ENCODE peak calls at places on chromosome 9, in seven cellular contexts. S is breast epithelium, U is endothelial cell, G is type B pancreatic cell, P is cardiac fibroblast, O is AG10803, D is GM20000. T is an unnamed sample.

GRCh38 chr9:122109035-122109813 is 16.1 kb upstream of the TTLL11 start:
- DNase-seq in O (no peak), S (no peak), G (no peak), P (no peak), D (no peak), U (no peak), T (no peak)

GRCh38 chr9:20512106-20512505 is 110.2 kb downstream of the MLLT3 start:
- DNase-seq in G (no peak), P (peak), D (no peak), U (no peak), O (peak), S (no peak), T (no peak)

GRCh38 chr9:36322462-36322861 is 64.2 kb upstream of the GNE start:
- DNase-seq in D (no peak), G (no peak), S (no peak), O (no peak), P (no peak), U (no peak), T (no peak)

GRCh38 chr9:8456327-8456726 is 656.7 kb upstream of the DMAC1 start:
- DNase-seq in G (no peak), O (peak), S (no peak), U (no peak), P (peak), D (no peak), T (no peak)

GRCh38 chr9:120336021-120336752 is 243.8 kb downstream of the CDK5RAP2 start:
- DNase-seq in U (no peak), P (no peak), D (no peak), O (no peak), G (no peak), S (no peak), T (no peak)

GRCh38 chr9:37999501-38000189 is 69.4 kb downstream of the SHB start:
- DNase-seq in G (no peak), S (no peak), P (no peak), D (no peak), U (no peak), O (no peak), T (no peak)

GRCh38 chr9:138100711-138101349 is 223.2 kb downstream of the CACNA1B start:
- DNase-seq in G (peak), O (no peak), S (no peak), P (no peak), D (peak), U (peak), T (no peak)

GRCh38 chr9:75001719-75002421 is 26.2 kb downstream of the CARNMT1 start:
- DNase-seq in S (no peak), D (peak), O (peak), P (peak), U (peak), G (no peak), T (peak)

GRCh38 chr9:8552732-8553131 is 753.2 kb upstream of the DMAC1 start:
- DNase-seq in D (no peak), P (no peak), G (no peak), S (no peak), U (no peak), O (no peak), T (no peak)

GRCh38 chr9:123702477-123702876 is 227.4 kb downstream of the DENND1A start:
- DNase-seq in G (no peak), U (no peak), P (no peak), D (no peak), S (no peak), O (no peak), T (no peak)

GRCh38 chr9:4111233-4112000 is 188.5 kb downstream of the GLIS3 start:
- DNase-seq in G (no peak), U (no peak), D (no peak), S (no peak), O (peak), P (peak), T (no peak)

GRCh38 chr9:79221084-79221483 is 350.7 kb upstream of the TLE4 start:
- DNase-seq in U (no peak), S (no peak), O (peak), P (peak), G (no peak), D (no peak), T (no peak)

GRCh38 chr9:8856686-8857329 is 1057.2 kb upstream of the DMAC1 start:
- DNase-seq in U (no peak), D (peak), S (no peak), G (no peak), P (no peak), O (no peak), T (no peak)

GRCh38 chr9:130034570-130034969 is 8.4 kb downstream of the FNBP1 start:
- DNase-seq in G (no peak), P (peak), S (no peak), U (no peak), O (peak), D (no peak), T (no peak)

GRCh38 chr9:127493592-127494303 is 42.4 kb downstream of the LRSAM1 start:
- DNase-seq in S (no peak), U (no peak), O (no peak), P (no peak), G (no peak), D (no peak), T (no peak)

DNA sequence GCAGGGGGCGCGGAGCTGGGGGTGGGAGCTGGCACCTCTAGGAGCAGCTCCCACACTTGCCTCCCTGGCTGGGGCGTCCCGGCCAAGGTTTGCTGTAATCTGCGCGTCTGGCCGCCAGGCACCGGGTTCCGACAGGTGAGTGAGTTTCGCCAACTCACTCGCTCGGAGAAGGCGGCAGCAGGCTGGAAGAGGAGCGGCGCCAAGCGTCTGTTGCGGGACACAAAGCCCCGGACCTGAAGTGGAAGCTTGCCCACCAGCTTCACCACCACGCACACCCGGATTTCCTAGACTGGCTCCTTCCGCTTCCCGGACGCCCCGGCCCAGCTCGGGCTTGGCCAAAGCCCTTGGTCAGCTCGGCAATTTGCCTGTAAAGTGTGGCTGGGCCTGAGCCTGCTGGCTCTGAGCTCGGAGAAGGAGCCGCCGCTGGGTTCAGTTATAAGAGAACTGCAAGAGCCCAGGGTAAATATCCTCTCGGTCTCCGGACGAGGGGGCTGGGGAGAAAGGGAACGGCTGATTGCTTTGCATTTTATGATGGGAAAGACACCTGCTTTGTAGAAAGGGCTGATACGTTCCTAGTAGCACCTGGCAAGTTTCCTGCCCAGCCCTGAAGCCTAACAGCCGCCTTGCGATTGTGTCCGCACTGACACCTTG is 461 bp upstream of the GNA14 start:
- DNase-seq in S (peak), G (no peak), O (no peak), P (peak), U (peak), D (no peak), T (no peak)
- TF ChIP-seq CTCF in S (no peak), G (no peak), O (no peak), P (no peak), U (no peak), D (no peak), T (no peak)

GRCh38 chr9:88322906-88323566 is 65.2 kb upstream of the SPIN1 start:
- DNase-seq in S (no peak), O (peak), P (peak), U (no peak), G (no peak), D (no peak), T (no peak)
- TF ChIP-seq CTCF in S (no peak), O (no peak), P (no peak), U (no peak), G (no peak), D (no peak), T (no peak)

GRCh38 chr9:133440884-133441283 is 18.7 kb downstream of the ADAMTS13 start:
- DNase-seq in G (no peak), S (no peak), P (no peak), U (no peak), O (no peak), D (peak), T (peak)

GRCh38 chr9:133439337-133439736 is 17.2 kb downstream of the ADAMTS13 start:
- DNase-seq in O (no peak), U (no peak), D (no peak), P (no peak), S (no peak), G (no peak), T (no peak)

GRCh38 chr9:133441571-133441970 is 18.2 kb upstream of the CACFD1 start:
- DNase-seq in U (no peak), D (no peak), S (no peak), O (no peak), G (no peak), P (no peak), T (no peak)

GRCh38 chr9:133436706-133437105 is 14.5 kb downstream of the ADAMTS13 start:
- DNase-seq in S (no peak), O (no peak), G (no peak), P (no peak), D (no peak), U (no peak), T (no peak)

GRCh38 chr9:133437753-133438531 is 15.8 kb downstream of the ADAMTS13 start:
- DNase-seq in G (no peak), U (no peak), P (no peak), D (no peak), S (no peak), O (no peak), T (peak)
- TF ChIP-seq CTCF in G (no peak), U (no peak), P (peak), D (peak), S (no peak), O (no peak), T (peak)

GRCh38 chr9:89892053-89892419 is 287.2 kb downstream of the GADD45G start:
- DNase-seq in U (no peak), P (no peak), S (no peak), O (no peak), G (no peak), D (no peak), T (no peak)

GRCh38 chr9:89892920-89893319 is 288.1 kb downstream of the GADD45G start:
- DNase-seq in P (no peak), S (no peak), O (no peak), U (no peak), D (no peak), G (no peak), T (no peak)

GRCh38 chr9:89893886-89894285 is 289.1 kb downstream of the GADD45G start:
- DNase-seq in O (no peak), D (no peak), S (no peak), G (no peak), U (no peak), P (no peak), T (no peak)

GRCh38 chr9:89899476-89900047 is 294.8 kb downstream of the GADD45G start:
- DNase-seq in O (no peak), U (no peak), D (no peak), P (no peak), S (no peak), G (no peak), T (no peak)

DNA sequence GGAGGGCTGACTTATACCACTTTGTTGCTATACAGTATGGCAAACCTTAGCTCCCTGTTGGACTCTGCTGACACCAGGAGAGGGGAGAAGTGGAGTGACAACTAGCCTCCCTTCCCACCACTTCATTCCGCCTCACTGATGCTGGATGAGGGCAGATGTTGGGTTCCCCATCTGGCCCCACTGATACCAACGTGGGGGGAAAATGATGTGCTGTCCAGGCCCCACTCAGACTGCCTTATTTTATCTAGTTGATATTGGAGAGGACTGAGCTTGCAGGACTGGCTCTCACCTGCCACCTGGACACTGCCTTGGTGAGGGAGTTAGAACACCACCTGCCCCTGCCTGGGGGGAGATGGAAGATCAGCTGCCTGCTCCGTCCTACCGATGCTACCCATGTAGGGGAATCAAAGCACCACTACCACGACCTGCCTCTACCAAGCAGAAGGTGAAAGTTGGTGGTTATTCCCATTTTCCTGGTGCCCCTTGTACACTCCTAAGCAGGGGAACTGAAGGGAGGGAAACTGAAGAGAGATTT is 292.1 kb downstream of the GADD45G start:
- DNase-seq in P (no peak), G (no peak), O (no peak), S (no peak), U (no peak), D (no peak), T (no peak)
- TF ChIP-seq CTCF in P (no peak), G (no peak), O (no peak), S (no peak), U (no peak), D (no peak), T (no peak)

DNA sequence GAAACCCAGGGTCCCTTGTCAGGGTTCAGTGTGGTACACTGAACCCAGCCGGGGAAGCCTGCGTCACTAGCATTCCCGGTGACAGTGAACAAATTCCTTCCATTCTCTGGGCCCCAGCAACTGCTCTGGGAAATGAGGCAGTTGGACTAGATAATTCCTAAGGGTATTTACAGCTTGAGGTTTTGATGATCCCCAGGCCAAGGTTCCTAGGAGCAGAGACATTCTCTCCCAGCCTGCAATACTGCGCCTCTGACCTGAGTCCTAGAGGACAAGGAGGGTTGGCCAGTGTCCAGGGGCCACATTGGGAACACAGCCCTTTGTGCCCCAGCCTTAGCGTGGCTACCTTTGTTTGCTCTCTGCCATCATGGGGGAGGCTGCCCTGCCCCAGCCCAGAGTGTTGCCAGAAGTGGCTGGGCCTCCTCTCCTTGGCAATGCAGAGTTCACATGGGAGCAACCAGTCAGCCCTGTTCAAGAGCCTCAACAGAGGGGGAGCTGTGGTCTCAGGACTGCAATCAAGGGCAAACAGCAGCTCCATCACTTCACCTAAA is 178.2 kb downstream of the SEC61B start:
- DNase-seq in U (no peak), O (peak), D (no peak), G (no peak), S (no peak), P (peak), T (no peak)
- TF ChIP-seq CTCF in U (no peak), O (no peak), D (no peak), G (no peak), S (no peak), P (no peak), T (no peak)

GRCh38 chr9:88773627-88774244 is 217.5 kb upstream of the S1PR3 start:
- DNase-seq in O (no peak), S (no peak), P (peak), G (no peak), U (no peak), D (no peak), T (no peak)
- TF ChIP-seq CTCF in O (peak), S (no peak), P (peak), G (peak), U (no peak), D (no peak), T (no peak)

GRCh38 chr9:32412440-32412839 is 28.0 kb downstream of the ACO1 start:
- DNase-seq in S (no peak), O (no peak), U (no peak), D (no peak), G (no peak), P (no peak), T (no peak)
- TF ChIP-seq CTCF in S (no peak), O (no peak), U (no peak), D (no peak), G (no peak), P (no peak), T (no peak)

GRCh38 chr9:131366745-131367401 is 27.0 kb upstream of the PRRC2B start:
- DNase-seq in G (no peak), D (no peak), S (no peak), U (peak), O (peak), P (peak), T (no peak)
- TF ChIP-seq CTCF in G (peak), D (no peak), S (no peak), U (no peak), O (peak), P (peak), T (peak)